ENCODE peak calls at places on chromosomes 16 and 17, in seven cellular contexts. P is fibroblast of the aortic adventitia, L is pulmonary artery endothelial cell, D is neural crest cell, U is H9, H is AG20443, Z is NCI-H1417. B is an unnamed sample.

GRCh38 chr17:700504-701094 is 14.0 kb downstream of the VPS53 start:
- DNase-seq in D (no peak), H (peak), L (no peak), P (peak), Z (peak), U (no peak), B (no peak)

GRCh38 chr17:63096426-63096825 is 130.4 kb downstream of the TANC2 start:
- DNase-seq in H (no peak), L (no peak), P (peak), U (no peak), Z (no peak), D (no peak), B (no peak)

GRCh38 chr17:63029520-63029919 is 63.5 kb downstream of the TANC2 start:
- DNase-seq in L (no peak), U (no peak), P (peak), Z (no peak), H (peak), D (no peak), B (no peak)

GRCh38 chr17:15910791-15911190 is 34.1 kb upstream of the ADORA2B start:
- DNase-seq in L (no peak), U (no peak), Z (no peak), D (no peak), P (no peak), H (no peak), B (no peak)

GRCh38 chr17:76593338-76593737 is 7.7 kb upstream of the ST6GALNAC2 start:
- DNase-seq in U (no peak), L (no peak), H (no peak), P (no peak), D (no peak), Z (peak), B (no peak)

GRCh38 chr16:57681950-57682728 is 12.5 kb upstream of the DRC7 start:
- DNase-seq in H (no peak), D (no peak), P (no peak), L (no peak), Z (no peak), U (no peak), B (no peak)

GRCh38 chr16:59697236-59697635 is 963.1 kb upstream of the GOT2 start:
- DNase-seq in L (no peak), D (no peak), Z (no peak), P (no peak), H (no peak), U (no peak), B (no peak)

GRCh38 chr17:71068351-71068750 is 899.0 kb downstream of the KCNJ2 start:
- DNase-seq in U (no peak), P (peak), H (no peak), Z (no peak), D (no peak), L (no peak), B (no peak)

GRCh38 chr16:12171706-12172105 is 195.2 kb downstream of the SNX29 start:
- DNase-seq in U (no peak), H (no peak), L (no peak), D (no peak), Z (no peak), P (no peak), B (no peak)

GRCh38 chr16:53041196-53041977 is 11.3 kb downstream of the CHD9NB start:
- DNase-seq in Z (no peak), H (peak), U (peak), L (peak), P (peak), D (no peak), B (no peak)

B was measured in smooth muscle cell of the brain vasculature.